ENCODE peak calls at places on chromosomes 12 and 14, in six cellular contexts. G is HepG2, P is H1, K is GM12878, J is GM12891, V is K562. L is an unnamed sample.

GRCh38 chr12:43586646-43587245 is 34.7 kb upstream of the ADAMTS20 start:
- DNase-seq in G (no peak), P (no peak), K (no peak), J (no peak), V (no peak), L (no peak)

GRCh38 chr12:79691299-79692248 is 810 bp upstream of the PAWR start:
- DNase-seq in G (peak; percentile 39), P (no peak), K (no peak), J (no peak), V (no peak), L (no peak)

GRCh38 chr14:55434805-55435174 is 5.6 kb downstream of the TBPL2 start:
- DNase-seq in G (peak; percentile 43), P (no peak), K (no peak), J (no peak), V (no peak), L (no peak)

GRCh38 chr12:62530596-62530995 is 64.0 kb downstream of the MON2 start:
- DNase-seq in G (no peak), P (no peak), K (no peak), J (no peak), V (no peak), L (no peak)

GRCh38 chr12:94872671-94873367 is 130.7 kb downstream of the NDUFA12 start:
- DNase-seq in G (no peak), P (no peak), K (no peak), J (no peak), V (no peak), L (peak; percentile 46)

GRCh38 chr14:68468437-68469207 is 324.2 kb downstream of the ZFP36L1 start:
- DNase-seq in G (no peak), P (no peak), K (no peak), J (no peak), V (no peak), L (no peak)

GRCh38 chr12:53696285-53696654 is 20.4 kb upstream of the ATP5MC2 start:
- DNase-seq in G (peak; percentile 82), P (peak; percentile 75), K (peak; percentile 25), J (peak; percentile 56), V (peak; percentile 66), L (peak; percentile 52)

GRCh38 chr12:105204916-105205315 is 31.1 kb downstream of the APPL2 start:
- DNase-seq in G (no peak), P (no peak), K (no peak), J (no peak), V (no peak), L (no peak)

GRCh38 chr14:71103662-71104484 is 196.6 kb downstream of the PCNX1 start:
- DNase-seq in G (peak; percentile 50), P (no peak), K (peak; percentile 13), J (peak; percentile 27), V (peak; percentile 40), L (no peak)

GRCh38 chr12:94571556-94571955 is 78.8 kb downstream of the TMCC3 start:
- DNase-seq in G (peak; percentile 91), P (no peak), K (no peak), J (no peak), V (no peak), L (no peak)

GRCh38 chr12:56880416-56881035 is 53.7 kb downstream of the SDR9C7 start:
- DNase-seq in G (no peak), P (no peak), K (no peak), J (no peak), V (no peak), L (no peak)

GRCh38 chr12:19451196-19451595 is 11.9 kb downstream of the AEBP2 start:
- DNase-seq in G (no peak), P (no peak), K (no peak), J (no peak), V (no peak), L (no peak)

GRCh38 chr12:69052613-69053408 is 119.8 kb upstream of the CPM start:
- DNase-seq in G (peak; percentile 91), P (peak; percentile 71), K (peak; percentile 32), J (no peak), V (no peak), L (no peak)

GRCh38 chr14:35435177-35435576 is 30.6 kb upstream of the NFKBIA start:
- DNase-seq in G (no peak), P (no peak), K (no peak), J (no peak), V (no peak), L (no peak)

GRCh38 chr14:60090864-60091519 is 731 bp upstream of the PCNX4 start:
- DNase-seq in G (no peak), P (no peak), K (no peak), J (no peak), V (peak; percentile 56), L (no peak)

GRCh38 chr14:58963873-58964597 is 224.4 kb upstream of the DAAM1 start:
- DNase-seq in G (no peak), P (no peak), K (no peak), J (no peak), V (no peak), L (no peak)

GRCh38 chr14:92651106-92651792 is 97.2 kb downstream of the LGMN start:
- DNase-seq in G (no peak), P (no peak), K (peak; percentile 76), J (peak; percentile 75), V (no peak), L (peak; percentile 75)

GRCh38 chr14:74621556-74621955 is 9.5 kb upstream of the LTBP2 start:
- DNase-seq in G (no peak), P (no peak), K (no peak), J (no peak), V (no peak), L (no peak)

GRCh38 chr14:74618078-74618952 is 6.3 kb upstream of the LTBP2 start:
- DNase-seq in G (peak; percentile 90), P (no peak), K (no peak), J (no peak), V (no peak), L (no peak)

GRCh38 chr14:74620923-74621322 is 8.9 kb upstream of the LTBP2 start:
- DNase-seq in G (no peak), P (no peak), K (no peak), J (no peak), V (no peak), L (no peak)

GRCh38 chr14:74620497-74620921 is 8.5 kb upstream of the LTBP2 start:
- DNase-seq in G (peak; percentile 72), P (no peak), K (no peak), J (no peak), V (peak; percentile 62), L (no peak)

DNA sequence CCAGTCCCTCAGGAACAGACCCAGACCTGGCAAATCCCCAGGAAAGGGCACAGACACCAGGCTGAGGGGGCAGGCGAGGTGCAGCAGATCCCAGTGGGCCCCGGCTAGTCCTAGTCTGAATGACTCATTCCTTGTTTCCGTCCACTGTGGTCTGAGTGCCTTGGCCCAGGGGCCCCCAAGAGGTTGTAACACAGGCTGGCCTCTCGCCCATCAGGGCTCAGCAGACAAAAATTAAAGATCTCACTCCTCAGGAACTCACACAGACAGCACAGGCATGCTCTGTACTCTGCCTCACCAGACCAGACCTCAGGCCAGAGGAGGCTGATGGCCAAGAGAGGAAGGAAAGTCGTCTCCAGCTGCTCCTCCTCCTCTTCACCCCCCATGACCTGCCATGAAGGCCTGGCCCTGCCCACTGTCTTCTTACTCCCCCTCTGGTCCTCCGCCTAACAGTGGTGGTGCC is 7.7 kb upstream of the LTBP2 start:
- DNase-seq in G (peak; percentile 63), P (no peak), K (no peak), J (no peak), V (peak; percentile 28), L (no peak)
- TF ChIP-seq POLR2A in G (no peak), P (no peak), K (no peak), J (no peak), V (no peak), L (no peak)

DNA sequence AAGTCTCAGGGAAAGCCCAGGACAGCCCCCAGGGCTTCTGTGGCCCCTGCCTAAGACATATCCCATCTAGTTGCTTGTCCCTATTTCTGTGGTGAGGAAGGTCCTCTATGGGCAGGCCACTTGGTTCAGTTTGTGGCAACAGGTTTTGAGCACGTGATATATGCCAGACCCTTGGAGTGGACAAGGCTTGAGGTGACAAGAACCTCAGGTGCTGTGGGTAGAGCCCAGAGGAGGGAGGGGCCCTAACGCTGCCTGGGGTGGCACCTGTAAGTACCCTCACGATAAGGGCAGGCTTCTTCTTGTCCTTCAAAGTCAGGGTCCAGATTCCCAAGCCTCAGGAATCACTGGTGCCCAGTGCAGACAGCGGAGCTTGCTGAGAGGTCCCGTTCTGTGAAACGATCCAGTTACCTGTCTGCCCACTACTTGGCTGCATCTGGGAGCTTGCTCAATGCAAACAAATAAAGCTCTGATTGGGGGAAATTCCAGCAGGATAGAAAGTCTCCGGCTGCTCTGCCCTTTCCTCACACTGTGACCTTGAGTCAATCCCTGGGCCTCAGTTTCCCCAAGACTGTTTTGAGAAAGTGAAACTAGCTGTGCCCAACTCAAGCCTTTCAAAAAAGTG is 47.7 kb upstream of the FAM181A start:
- DNase-seq in G (no peak), P (no peak), K (no peak), J (no peak), V (no peak), L (no peak)
- TF ChIP-seq TAF1 in G (no peak), P (no peak), K (no peak), J (no peak), V (no peak), L (no peak)

GRCh38 chr12:130872179-130873096 is 572 bp downstream of the RAN start:
- DNase-seq in G (no peak), P (no peak), K (no peak), J (peak; percentile 44), V (peak; percentile 88), L (peak; percentile 40)

GRCh38 chr12:130871286-130872178 is at the start of gene RAN:
- DNase-seq in G (peak; percentile 78), P (peak; percentile 71), K (peak; percentile 67), J (peak; percentile 94), V (peak; percentile 94), L (peak; percentile 92)

GRCh38 chr12:130873106-130873795 is 1.4 kb downstream of the RAN start:
- DNase-seq in G (no peak), P (no peak), K (no peak), J (no peak), V (no peak), L (no peak)

GRCh38 chr12:130868412-130868811 is 3.5 kb upstream of the RAN start:
- DNase-seq in G (no peak), P (no peak), K (no peak), J (no peak), V (no peak), L (no peak)

GRCh38 chr12:130870442-130871285 is 1.2 kb upstream of the RAN start:
- DNase-seq in G (peak; percentile 96), P (peak; percentile 73), K (peak; percentile 75), J (peak; percentile 60), V (peak; percentile 64), L (peak; percentile 72)
- TF ChIP-seq POLR2AphosphoS5 in G (peak; percentile 23), P (peak; percentile 57), K (peak; percentile 49), J (no peak), V (peak; percentile 52), L (peak; percentile 68)

DNA sequence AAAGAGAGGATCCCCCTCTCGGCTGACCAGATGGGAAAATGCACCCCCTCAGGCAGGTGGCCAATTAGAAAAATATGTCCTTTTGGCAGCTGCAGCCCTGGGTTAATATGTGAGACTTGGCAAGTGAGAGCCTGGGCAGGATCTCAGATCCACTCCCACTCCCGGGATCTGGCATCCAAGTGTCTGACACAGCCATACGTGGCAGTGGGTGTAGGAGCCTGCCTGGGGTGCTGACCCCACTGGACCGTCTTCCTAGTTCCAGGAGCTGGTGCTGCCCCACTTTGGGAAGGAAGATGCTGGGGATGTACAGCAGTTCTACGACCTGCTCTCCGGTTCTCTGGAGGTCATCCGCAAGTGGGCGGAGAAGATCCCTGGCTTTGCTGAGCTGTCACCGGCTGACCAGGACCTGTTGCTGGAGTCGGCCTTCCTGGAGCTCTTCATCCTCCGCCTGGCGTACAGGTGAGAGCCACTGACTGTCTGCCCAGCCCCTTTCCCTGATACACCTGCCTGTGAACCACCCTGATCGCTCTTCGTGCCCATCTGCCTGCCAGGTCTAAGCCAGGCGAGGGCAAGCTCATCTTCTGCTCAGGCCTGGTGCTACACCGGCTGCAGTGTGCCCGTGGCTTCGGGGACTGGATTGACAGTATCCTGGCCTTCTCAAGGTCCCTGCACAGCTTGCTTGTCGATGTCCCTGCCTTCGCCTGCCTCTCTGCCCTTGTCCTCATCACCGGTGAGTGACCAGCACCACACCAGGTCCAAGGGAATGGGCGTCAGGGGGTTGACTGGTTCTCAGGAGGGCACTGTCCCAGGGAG is 5.8 kb downstream of the NR4A1 start:
- DNase-seq in G (no peak), P (no peak), K (no peak), J (no peak), V (no peak), L (no peak)
- TF ChIP-seq POLR2A in G (no peak), P (no peak), K (no peak), J (no peak), V (no peak), L (no peak)

L was measured in GM12892.